ENCODE peak calls at places on chromosome 13, in ten cellular contexts. B, K, Z, E, X, P, D, I, U and W are unnamed samples.

GRCh38 chr13:30164141-30164540 is 143.2 kb downstream of the KATNAL1 start:
- DNase-seq in K (no peak), I (no peak), D (no peak), P (no peak), Z (no peak), E (no peak), U (no peak), B (no peak), X (no peak), W (no peak)

GRCh38 chr13:101690871-101691270 is 238.4 kb downstream of the ITGBL1 start:
- DNase-seq in B (no peak), K (no peak), D (no peak), X (no peak), Z (no peak), I (no peak), E (no peak), P (no peak), U (no peak), W (no peak)

GRCh38 chr13:60707878-60708277 is 310.9 kb downstream of the TDRD3 start:
- DNase-seq in B (no peak), E (no peak), P (no peak), K (no peak), X (no peak), I (no peak), Z (no peak), D (no peak), U (no peak), W (peak; percentile 59)

GRCh38 chr13:40668335-40668734 is 1.9 kb upstream of the FOXO1 start:
- DNase-seq in U (peak; percentile 84), X (no peak), D (peak; percentile 66), E (peak; percentile 89), K (peak; percentile 64), I (no peak), P (no peak), B (no peak), Z (peak; percentile 58), W (peak; percentile 36)

GRCh38 chr13:114259974-114260373 is 21.4 kb upstream of the UPF3A start:
- DNase-seq in U (peak; percentile 61), X (no peak), P (no peak), K (no peak), I (no peak), E (no peak), D (no peak), Z (no peak), B (no peak), W (no peak)

GRCh38 chr13:76991796-76992547 is at the start of gene CLN5:
- DNase-seq in K (peak; percentile 95), X (peak; percentile 92), I (peak; percentile 90), D (peak; percentile 76), U (peak; percentile 96), P (peak; percentile 91), E (peak; percentile 98), Z (peak; percentile 94), B (peak; percentile 82), W (peak; percentile 93)

GRCh38 chr13:100098445-100099116 is 9.7 kb downstream of the PCCA start:
- DNase-seq in I (no peak), Z (no peak), E (peak; percentile 29), B (no peak), X (no peak), U (no peak), K (no peak), D (no peak), P (no peak), W (no peak)

GRCh38 chr13:97223711-97224461 is 1.8 kb downstream of the MBNL2 start:
- DNase-seq in P (peak; percentile 83), K (peak; percentile 41), X (peak; percentile 95), U (peak; percentile 50), B (peak; percentile 52), D (peak; percentile 25), I (peak; percentile 96), Z (peak; percentile 42), E (peak; percentile 45), W (peak; percentile 94)

GRCh38 chr13:90800082-90800746 is 547.3 kb upstream of the MIR17HG start:
- DNase-seq in E (no peak), P (no peak), K (no peak), B (no peak), Z (no peak), D (no peak), U (no peak), X (no peak), I (no peak), W (peak; percentile 1)

GRCh38 chr13:41811588-41812021 is 149.3 kb downstream of the VWA8 start:
- DNase-seq in X (no peak), P (no peak), B (no peak), I (no peak), K (no peak), U (no peak), Z (no peak), D (no peak), E (no peak), W (peak; percentile 3)

GRCh38 chr13:39556856-39557255 is 46.1 kb downstream of the LHFPL6 start:
- DNase-seq in I (no peak), Z (no peak), K (no peak), E (no peak), D (no peak), B (no peak), U (no peak), P (no peak), X (no peak), W (no peak)

GRCh38 chr13:30438286-30438685 is 16.0 kb downstream of the UBE2L5 start:
- DNase-seq in Z (no peak), E (no peak), I (no peak), U (peak; percentile 74), X (no peak), B (no peak), D (no peak), K (no peak), P (no peak), W (no peak)

GRCh38 chr13:97328222-97328790 is 105.7 kb upstream of the RAP2A start:
- DNase-seq in P (peak; percentile 23), B (peak; percentile 76), K (peak; percentile 77), I (peak; percentile 86), Z (peak; percentile 90), U (no peak), X (peak; percentile 88), D (no peak), E (no peak), W (no peak)

GRCh38 chr13:113876341-113877148 is 12.7 kb upstream of the GAS6 start:
- DNase-seq in K (no peak), D (no peak), I (no peak), Z (no peak), X (no peak), B (no peak), E (no peak), U (no peak), P (no peak), W (no peak)

GRCh38 chr13:31556376-31556775 is 182.9 kb upstream of the RXFP2 start:
- DNase-seq in U (no peak), P (no peak), I (peak; percentile 2), D (no peak), B (no peak), X (peak; percentile 23), Z (no peak), K (no peak), E (no peak), W (no peak)

GRCh38 chr13:71290963-71291937 is 575.8 kb downstream of the DACH1 start:
- DNase-seq in P (peak; percentile 43), X (peak; percentile 2), K (no peak), I (peak; percentile 1), B (no peak), E (peak; percentile 47), Z (no peak), D (no peak), U (peak; percentile 11), W (peak; percentile 77)

DNA sequence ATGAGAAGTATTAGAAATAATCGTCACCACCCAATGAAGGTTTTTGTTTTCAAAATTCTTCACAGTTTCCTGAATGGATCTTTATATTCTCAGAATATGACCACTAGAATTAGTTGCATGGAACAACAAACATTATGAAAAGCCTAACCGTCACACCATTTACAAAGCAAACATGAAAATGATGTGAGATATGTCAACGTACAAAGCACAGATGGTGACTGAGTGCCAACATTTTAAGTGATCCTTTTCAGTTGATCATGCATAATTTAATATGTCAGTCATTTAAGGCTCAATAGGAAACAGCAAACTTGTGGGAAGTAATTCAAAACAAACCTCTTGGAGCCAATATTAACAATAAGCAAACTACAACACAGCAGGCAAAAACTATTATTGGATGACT is 277.6 kb downstream of the SLITRK6 start:
- DNase-seq in X (no peak), Z (no peak), D (no peak), B (no peak), P (no peak), U (no peak), I (no peak), E (no peak), K (no peak), W (no peak)
- H3K4me2 ChIP-seq in X (no peak overlapping the region), Z (no peak overlapping the region), D (no peak overlapping the region), B (no peak overlapping the region), P (no peak overlapping the region), U (no peak overlapping the region), I (no peak overlapping the region), E (no peak overlapping the region), K (no peak overlapping the region), W (no peak overlapping the region)

GRCh38 chr13:44218501-44219240 is 155.0 kb upstream of the SERP2 start:
- DNase-seq in X (peak; percentile 46), B (no peak), E (no peak), D (no peak), U (no peak), Z (no peak), I (no peak), K (no peak), P (no peak), W (no peak)
- H3K4me2 ChIP-seq in X (no peak overlapping the region), B (no peak overlapping the region), E (no peak overlapping the region), D (peak overlapping the region; percentile 17), U (no peak overlapping the region), Z (no peak overlapping the region), I (no peak overlapping the region), K (no peak overlapping the region), P (no peak overlapping the region), W (no peak overlapping the region)

DNA sequence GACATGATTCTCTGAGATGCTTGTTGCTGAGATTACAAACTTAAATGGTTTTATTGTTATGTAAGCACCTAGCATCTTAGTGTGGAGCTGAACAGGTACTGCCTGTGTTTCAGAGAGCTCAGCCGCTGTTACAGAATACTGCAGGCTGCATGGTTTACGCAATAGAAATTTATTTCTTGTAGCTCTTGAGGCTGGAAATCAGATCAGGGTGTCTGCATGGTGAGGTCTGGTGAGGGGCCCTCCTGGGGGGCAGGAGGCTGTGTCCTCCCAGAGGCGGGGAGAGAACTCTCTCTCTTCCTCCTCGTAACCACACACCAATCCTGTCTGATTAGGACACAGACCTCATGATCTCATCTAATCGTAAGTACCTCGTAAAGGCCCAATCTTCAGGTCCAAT is 13.1 kb downstream of the ATP11A start:
- DNase-seq in U (no peak), E (no peak), X (no peak), I (no peak), Z (no peak), B (no peak), D (no peak), P (no peak), K (no peak), W (no peak)
- H3K4me2 ChIP-seq in U (no peak overlapping the region), E (no peak overlapping the region), X (no peak overlapping the region), I (no peak overlapping the region), Z (no peak overlapping the region), B (no peak overlapping the region), D (no peak overlapping the region), P (no peak overlapping the region), K (no peak overlapping the region), W (no peak overlapping the region)

DNA sequence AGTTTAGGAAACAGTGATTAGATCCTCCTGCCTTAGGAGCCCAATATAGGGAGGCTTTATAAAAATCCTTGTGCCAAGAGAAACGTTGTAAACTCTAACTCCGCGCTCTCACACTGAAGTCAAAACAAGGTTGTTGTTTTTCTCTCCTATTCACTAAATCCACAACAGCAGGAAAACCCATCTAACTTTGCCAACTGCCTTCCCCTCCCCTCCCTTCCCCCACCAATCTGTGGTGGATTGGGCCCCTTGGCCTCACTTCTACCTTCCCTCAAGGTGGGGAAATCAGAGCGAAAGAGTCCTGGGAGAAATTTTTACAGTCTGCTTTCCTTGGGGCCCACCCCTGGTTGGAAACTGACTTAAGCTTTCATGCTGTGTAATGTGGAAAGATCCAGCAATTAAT is 1.4 kb downstream of the DHRS12 start:
- DNase-seq in B (no peak), Z (no peak), K (no peak), E (no peak), P (no peak), D (no peak), X (no peak), U (no peak), I (no peak), W (no peak)
- H3K4me2 ChIP-seq in B (peak overlapping the region; percentile 36), Z (peak overlapping the region; percentile 84), K (peak overlapping the region; percentile 94), E (peak overlapping the region; percentile 80), P (no peak overlapping the region), D (peak overlapping the region; percentile 83), X (no peak overlapping the region), U (peak overlapping the region; percentile 86), I (no peak overlapping the region), W (no peak overlapping the region)